ENCODE peak calls at places on chromosomes 4 and X, in ten cellular contexts. B is posterior vena cava; J is MCF 10A; E is uterus; N is stimulated activated CD8-positive, alpha-beta memory T cell treated with anti-CD3 and anti-CD28 coated beads, Interleukin-2, amount 100 ng/mL, for 1 hour; Q is neural crest cell; S is lower lobe of right lung; W is GM20000; L is T follicular helper cell; I is KBM-7. P is an unnamed sample.

GRCh38 chrX:64204701-64205440 is 637 bp downstream of the AMER1 start:
- DNase-seq in J (peak; percentile 34), Q (peak; percentile 6), S (peak; percentile 54), B (no peak), E (peak; percentile 24), W (peak; percentile 55), I (peak; percentile 65), L (no peak), N (no peak), P (no peak)

GRCh38 chrX:69298466-69299140 is 133.3 kb upstream of the PJA1 start:
- DNase-seq in S (no peak), E (no peak), Q (no peak), B (no peak), W (no peak), J (peak; percentile 11), I (no peak), L (no peak), N (no peak), P (no peak)

GRCh38 chr4:146346276-146346675 is 131.9 kb downstream of the REELD1 start:
- DNase-seq in E (no peak), I (no peak), W (peak; percentile 34), J (no peak), L (no peak), N (no peak), Q (no peak), S (no peak), B (no peak), P (no peak)

GRCh38 chrX:55220119-55220794 is at the start of gene PAGE5:
- DNase-seq in L (no peak), W (no peak), N (no peak), I (peak; percentile 1), E (no peak), B (no peak), Q (no peak), J (no peak), S (no peak), P (no peak)

GRCh38 chr4:136863756-136864155 is 668.5 kb downstream of the PCDH18 start:
- DNase-seq in I (peak; percentile 13), B (no peak), J (peak; percentile 4), W (no peak), S (no peak), E (no peak), L (no peak), N (no peak), Q (no peak), P (no peak)

GRCh38 chr4:13367691-13368090 is 116.4 kb downstream of the RAB28 start:
- DNase-seq in B (no peak), L (no peak), E (no peak), I (no peak), W (no peak), Q (no peak), J (no peak), S (no peak), N (no peak), P (no peak)

GRCh38 chrX:41759817-41760216 is 35.8 kb downstream of the GPR82 start:
- DNase-seq in L (no peak), B (no peak), J (peak; percentile 40), E (no peak), I (peak; percentile 60), N (no peak), Q (no peak), S (no peak), W (peak; percentile 14), P (no peak)

GRCh38 chrX:87634361-87634760 is 116.8 kb downstream of the KLHL4 start:
- DNase-seq in L (no peak), I (no peak), S (no peak), Q (no peak), J (no peak), W (no peak), E (no peak), B (no peak), N (no peak), P (no peak)

GRCh38 chr4:77209936-77210335 is 52.9 kb downstream of the CCNG2 start:
- DNase-seq in N (no peak), S (no peak), I (no peak), W (no peak), L (no peak), E (no peak), B (no peak), Q (no peak), J (no peak), P (no peak)

GRCh38 chr4:10063544-10064300 is 42.4 kb upstream of the SLC2A9 start:
- DNase-seq in S (peak; percentile 66), L (no peak), Q (no peak), E (peak; percentile 54), N (no peak), W (no peak), B (peak; percentile 92), J (peak; percentile 80), I (peak; percentile 41), P (no peak)

GRCh38 chrX:8841911-8842310 is 40.7 kb upstream of the FAM9A start:
- DNase-seq in L (no peak), W (no peak), J (no peak), E (no peak), I (no peak), Q (no peak), B (no peak), S (no peak), N (no peak), P (no peak)

GRCh38 chrX:110992611-110993010 is 103.4 kb upstream of the PAK3 start:
- DNase-seq in B (no peak), W (peak; percentile 19), S (no peak), J (peak; percentile 51), L (peak; percentile 6), N (no peak), E (no peak), I (peak; percentile 46), Q (peak; percentile 9), P (no peak)

GRCh38 chr4:86834901-86835300 is 14.3 kb downstream of the SLC10A6 start:
- DNase-seq in N (no peak), E (no peak), W (no peak), J (peak; percentile 27), S (no peak), L (no peak), I (no peak), Q (no peak), B (no peak), P (no peak)

GRCh38 chr4:1246901-1247810 is 1.8 kb downstream of the CTBP1 start:
- DNase-seq in W (peak; percentile 66), N (no peak), I (peak; percentile 30), S (peak; percentile 50), B (peak; percentile 82), J (peak; percentile 11), E (peak; percentile 19), L (no peak), Q (no peak), P (no peak)

GRCh38 chr4:177100307-177100706 is 209.4 kb upstream of the NEIL3 start:
- DNase-seq in B (no peak), S (no peak), I (no peak), W (no peak), Q (no peak), E (no peak), L (no peak), N (no peak), J (no peak), P (no peak)

GRCh38 chr4:82380344-82380743 is 6.6 kb upstream of the HNRNPD start:
- DNase-seq in J (peak; percentile 97), E (no peak), B (no peak), N (no peak), L (no peak), I (no peak), W (no peak), S (no peak), Q (no peak), P (no peak)

GRCh38 chr4:95248713-95249401 is 299.9 kb downstream of the UNC5C start:
- DNase-seq in B (no peak), E (no peak), S (no peak), N (no peak), J (peak; percentile 42), L (no peak), I (no peak), Q (no peak), W (no peak), P (no peak)

GRCh38 chr4:128823025-128823661 is 13.6 kb downstream of the JADE1 start:
- DNase-seq in B (no peak), N (no peak), S (no peak), W (no peak), J (peak; percentile 67), Q (no peak), L (no peak), E (no peak), I (no peak), P (no peak)

GRCh38 chr4:59455751-59456150 is 1744.4 kb upstream of the ADGRL3 start:
- DNase-seq in W (no peak), N (no peak), E (no peak), Q (no peak), L (no peak), I (no peak), B (no peak), J (peak; percentile 18), S (no peak), P (no peak)

GRCh38 chr4:111400736-111401135 is 744.5 kb upstream of the FAM241A start:
- DNase-seq in N (no peak), L (no peak), W (no peak), B (no peak), J (peak; percentile 58), I (no peak), E (no peak), S (no peak), Q (no peak), P (no peak)

GRCh38 chr4:81136161-81136910 is 78.7 kb downstream of the PRKG2 start:
- DNase-seq in E (peak; percentile 34), B (no peak), Q (no peak), I (no peak), L (no peak), J (peak; percentile 82), S (no peak), N (no peak), W (no peak), P (no peak)

GRCh38 chr4:125985856-125986255 is 671.1 kb downstream of the FAT4 start:
- DNase-seq in Q (no peak), N (no peak), W (no peak), I (no peak), J (no peak), B (no peak), L (no peak), E (no peak), S (no peak), P (no peak)